ENCODE peak calls at places on chromosomes 1 and 21, in eight cellular contexts. B is cardiac fibroblast, O is pancreas, Q is heart left ventricle, Z is psoas muscle, W is fibroblast of lung, C is neural crest cell, D is epithelial cell of esophagus. R is an unnamed sample.

GRCh38 chr1:183124259-183124658 is 61.8 kb upstream of the LAMC2 start:
- DNase-seq in B (peak), O (no peak), Q (no peak), Z (no peak), W (no peak), C (no peak), D (no peak), R (no peak)

GRCh38 chr1:233598891-233599541 is 14.9 kb upstream of the KCNK1 start:
- DNase-seq in B (no peak), O (no peak), Q (no peak), Z (no peak), W (no peak), C (no peak), D (no peak), R (no peak)

GRCh38 chr1:121418369-121419049 is 233.7 kb downstream of the SRGAP2C start:
- DNase-seq in B (no peak), O (no peak), Q (no peak), Z (no peak), W (no peak), C (no peak), D (peak), R (peak)

GRCh38 chr1:184792450-184792969 is 37.9 kb upstream of the EDEM3 start:
- DNase-seq in B (peak), O (peak), Q (peak), Z (peak), W (peak), C (no peak), D (peak), R (no peak)

GRCh38 chr1:165828103-165828558 is 717 bp downstream of the UCK2 start:
- DNase-seq in B (no peak), O (peak), Q (peak), Z (peak), W (peak), C (peak), D (peak), R (peak)

GRCh38 chr1:244302889-244303609 is 148.7 kb downstream of the ADSS2 start:
- DNase-seq in B (peak), O (no peak), Q (no peak), Z (no peak), W (peak), C (no peak), D (peak), R (peak)

GRCh38 chr1:224615861-224616760 is at the start of gene CNIH3:
- DNase-seq in B (peak), O (peak), Q (no peak), Z (peak), W (peak), C (peak), D (peak), R (peak)

GRCh38 chr1:10979483-10979920 is 33.0 kb upstream of the TARDBP start:
- DNase-seq in B (no peak), O (peak), Q (peak), Z (peak), W (no peak), C (peak), D (peak), R (no peak)

GRCh38 chr21:33394260-33394659 is 9.0 kb upstream of the IFNGR2 start:
- DNase-seq in B (no peak), O (no peak), Q (peak), Z (no peak), W (peak), C (no peak), D (peak), R (no peak)

GRCh38 chr1:229874150-229874549 is 192.9 kb upstream of the GALNT2 start:
- DNase-seq in B (peak), O (no peak), Q (no peak), Z (no peak), W (no peak), C (no peak), D (peak), R (no peak)

GRCh38 chr1:228457017-228457395 is 30.2 kb upstream of the RNF187 start:
- DNase-seq in B (peak), O (no peak), Q (no peak), Z (no peak), W (no peak), C (no peak), D (no peak), R (no peak)

GRCh38 chr1:228456252-228457016 is 30.7 kb upstream of the RNF187 start:
- DNase-seq in B (no peak), O (no peak), Q (no peak), Z (no peak), W (no peak), C (no peak), D (no peak), R (no peak)

GRCh38 chr1:228454238-228454637 is 32.9 kb upstream of the RNF187 start:
- DNase-seq in B (no peak), O (no peak), Q (no peak), Z (no peak), W (no peak), C (no peak), D (peak), R (no peak)

GRCh38 chr1:228457396-228458176 is 29.6 kb upstream of the RNF187 start:
- DNase-seq in B (peak), O (peak), Q (peak), Z (peak), W (peak), C (peak), D (peak), R (peak)

DNA sequence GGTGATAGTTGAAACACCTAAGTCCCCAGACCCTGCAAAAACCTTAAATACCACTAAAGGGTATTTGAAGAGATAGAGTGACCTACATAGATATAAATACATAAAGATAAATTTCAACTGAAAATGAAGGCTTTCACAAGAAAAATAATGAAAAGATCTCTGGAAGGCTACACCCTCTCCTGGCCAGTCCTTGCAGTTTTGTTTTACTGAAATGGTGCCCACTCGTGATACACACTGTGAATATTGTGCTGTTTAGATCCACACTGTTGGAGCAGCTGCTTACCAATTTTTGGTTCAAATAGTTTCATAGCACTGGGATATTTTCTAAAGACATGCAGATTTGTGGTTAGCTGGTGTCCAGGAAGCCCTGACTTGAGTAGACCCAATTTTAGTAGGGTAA is 31.5 kb upstream of the RNF187 start:
- DNase-seq in B (no peak), O (no peak), Q (no peak), Z (no peak), W (peak), C (no peak), D (no peak), R (no peak)
- TF ChIP-seq CTCF in B (peak), O (no peak), Q (no peak), Z (no peak), W (peak), C (peak), D (peak), R (no peak)

DNA sequence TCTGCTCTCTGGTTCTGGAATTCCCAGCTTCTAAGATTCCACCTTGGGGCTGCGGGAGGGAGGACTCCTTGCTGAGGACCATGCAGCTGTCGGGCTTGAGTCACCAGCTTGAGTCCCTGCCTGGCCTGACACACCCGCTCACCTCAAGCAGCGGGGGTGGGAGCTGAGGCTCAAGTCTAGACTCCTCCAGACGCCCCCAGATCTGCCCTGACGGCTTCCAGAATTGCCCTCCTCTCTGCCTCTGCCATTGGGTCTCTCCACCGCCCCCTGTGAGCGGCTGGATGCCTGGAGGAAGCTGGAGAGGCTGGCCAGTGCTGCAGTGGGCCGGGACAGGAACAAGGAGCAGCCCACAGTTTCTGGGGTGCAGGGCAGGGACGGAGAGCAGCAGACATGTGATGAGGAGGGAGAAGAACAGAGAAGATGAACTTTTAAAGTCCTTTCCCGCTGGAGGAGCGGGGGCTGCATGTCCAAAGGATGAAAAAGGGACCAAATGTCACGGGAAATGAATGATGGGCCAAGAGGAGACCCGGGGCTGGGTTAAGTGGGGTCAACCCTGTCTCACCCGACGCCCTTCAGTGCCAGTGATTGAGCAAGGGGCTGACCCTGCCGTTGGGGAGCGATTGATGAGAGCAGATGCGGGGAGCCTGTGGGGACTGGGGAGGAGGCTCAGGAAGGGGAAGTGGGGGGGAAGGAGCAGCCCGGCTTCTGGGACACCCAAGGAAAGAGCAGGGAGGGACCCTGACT is 13.5 kb downstream of the CRABP2 start:
- DNase-seq in B (no peak), O (no peak), Q (no peak), Z (no peak), W (no peak), C (no peak), D (peak), R (peak)
- TF ChIP-seq CTCF in B (no peak), O (no peak), Q (no peak), Z (no peak), W (peak), C (no peak), D (peak), R (no peak)

GRCh38 chr21:27213328-27213727 is 246.4 kb upstream of the ADAMTS5 start:
- DNase-seq in B (peak), O (no peak), Q (no peak), Z (no peak), W (peak), C (no peak), D (peak), R (no peak)
- TF ChIP-seq CTCF in B (peak), O (no peak), Q (no peak), Z (no peak), W (peak), C (peak), D (peak), R (no peak)

DNA sequence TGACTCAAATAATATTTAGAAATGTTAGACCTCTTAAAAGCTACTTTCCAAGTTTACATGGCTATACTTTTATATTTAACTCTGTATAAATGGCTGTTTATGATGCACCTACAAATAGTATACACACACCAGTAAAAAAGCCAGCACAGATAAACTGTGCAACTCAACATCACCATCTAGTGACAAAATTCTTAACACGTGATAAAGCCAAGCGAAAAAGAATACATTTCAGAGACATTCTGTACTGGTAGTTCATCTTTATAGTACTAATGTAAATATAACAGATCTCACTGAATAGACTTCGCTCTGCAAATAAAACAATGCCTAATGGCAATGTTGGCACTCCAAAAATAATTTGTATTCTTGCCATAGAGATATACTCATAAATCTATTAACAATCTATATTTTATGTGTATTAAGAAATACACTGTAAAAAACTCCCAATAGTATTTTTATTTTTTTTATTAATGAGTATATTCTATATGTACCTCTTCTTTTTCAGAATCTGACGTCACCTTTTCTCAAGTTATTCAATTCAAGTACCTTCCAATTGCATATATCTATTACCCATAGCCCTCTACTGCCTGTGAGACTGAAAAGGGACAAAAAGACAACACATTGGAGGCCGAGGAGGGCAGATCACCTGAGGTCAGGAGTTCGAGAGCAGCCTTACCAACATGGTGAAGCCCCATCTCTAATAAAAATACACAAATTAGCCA is 100.2 kb downstream of the DPYD start:
- DNase-seq in B (peak), O (no peak), Q (no peak), Z (no peak), W (peak), C (no peak), D (peak), R (no peak)
- TF ChIP-seq CTCF in B (peak), O (no peak), Q (peak), Z (peak), W (peak), C (peak), D (peak), R (peak)

GRCh38 chr1:32939655-32940371 is 24.8 kb downstream of the RNF19B start:
- DNase-seq in B (peak), O (no peak), Q (peak), Z (no peak), W (peak), C (no peak), D (peak), R (no peak)

GRCh38 chr1:32937061-32937460 is 27.5 kb downstream of the RNF19B start:
- DNase-seq in B (no peak), O (no peak), Q (no peak), Z (no peak), W (no peak), C (no peak), D (peak), R (no peak)

GRCh38 chr1:32931760-32932159 is 30.6 kb upstream of the TMEM54 start:
- DNase-seq in B (no peak), O (no peak), Q (no peak), Z (no peak), W (no peak), C (no peak), D (no peak), R (no peak)

GRCh38 chr1:32928285-32928684 is 27.1 kb upstream of the TMEM54 start:
- DNase-seq in B (no peak), O (no peak), Q (no peak), Z (no peak), W (no peak), C (no peak), D (no peak), R (no peak)

DNA sequence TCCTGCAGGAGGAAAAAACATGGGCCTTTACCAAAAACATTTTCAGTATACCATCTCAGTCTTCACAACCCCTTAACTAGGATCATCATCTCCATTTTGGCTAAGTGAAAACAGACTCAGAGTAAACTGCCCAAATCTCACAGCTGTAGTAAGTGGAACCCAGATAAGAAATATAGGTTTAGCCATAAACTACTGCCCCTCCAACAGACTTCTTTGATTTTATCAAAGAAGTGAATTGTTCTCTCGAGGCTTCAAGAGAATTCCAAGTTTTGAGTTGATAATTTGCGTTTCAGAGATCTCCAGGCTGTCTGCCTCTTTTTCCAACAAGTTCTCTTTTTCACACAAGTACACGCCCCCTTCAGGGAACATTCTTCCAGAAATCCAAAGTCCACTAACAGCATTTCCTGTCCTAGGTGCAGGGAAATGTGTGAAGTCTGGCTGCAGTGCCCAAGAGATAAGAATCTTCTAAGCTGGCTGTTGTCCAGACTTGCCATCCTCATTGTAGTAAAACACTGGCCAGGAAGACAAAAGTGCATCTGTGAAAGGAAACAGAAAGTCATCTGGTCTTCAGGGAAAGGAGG is 30.8 kb downstream of the RNF19B start:
- DNase-seq in B (peak), O (peak), Q (no peak), Z (no peak), W (peak), C (no peak), D (peak), R (no peak)
- TF ChIP-seq CTCF in B (no peak), O (peak), Q (no peak), Z (no peak), W (no peak), C (no peak), D (no peak), R (no peak)

GRCh38 chr1:153571706-153572105 is 6.1 kb upstream of the S100A2 start:
- DNase-seq in B (no peak), O (no peak), Q (no peak), Z (no peak), W (no peak), C (no peak), D (no peak), R (no peak)

GRCh38 chr1:153569465-153569864 is 3.8 kb upstream of the S100A2 start:
- DNase-seq in B (no peak), O (no peak), Q (no peak), Z (no peak), W (no peak), C (no peak), D (no peak), R (no peak)

GRCh38 chr1:153570874-153571273 is 5.2 kb upstream of the S100A2 start:
- DNase-seq in B (no peak), O (no peak), Q (no peak), Z (no peak), W (no peak), C (no peak), D (no peak), R (no peak)

GRCh38 chr1:153573351-153573750 is 7.7 kb upstream of the S100A2 start:
- DNase-seq in B (no peak), O (no peak), Q (no peak), Z (no peak), W (peak), C (no peak), D (no peak), R (no peak)

GRCh38 chr1:153572569-153573015 is 6.9 kb upstream of the S100A2 start:
- DNase-seq in B (peak), O (peak), Q (peak), Z (peak), W (peak), C (peak), D (peak), R (peak)
- TF ChIP-seq CTCF in B (peak), O (peak), Q (peak), Z (peak), W (peak), C (peak), D (peak), R (peak)

GRCh38 chr1:203465943-203466342 is 9.7 kb upstream of the PRELP start:
- DNase-seq in B (no peak), O (no peak), Q (peak), Z (peak), W (peak), C (peak), D (no peak), R (peak)
- TF ChIP-seq CTCF in B (no peak), O (no peak), Q (no peak), Z (no peak), W (no peak), C (no peak), D (no peak), R (no peak)

R was measured in nephron progenitor cell.